ENCODE peak calls at places on chromosomes 2 and 18, in eight cellular contexts. W is GM23338, I is HCT116, F is GM23248, Y is OCI-LY7, N is PC-3, A is SK-N-SH, S is neural progenitor cell. R is an unnamed sample. For H3K4me1, the result is how much of the 10 kb centered on the place peaks cover.

GRCh38 chr2:49108436-49108835 is 45.9 kb downstream of the FSHR start:
- DNase-seq in W (no peak), I (no peak), F (no peak), Y (no peak), N (no peak), A (no peak), S (no peak), R (no peak)

GRCh38 chr18:42792731-42793130 is 322.8 kb downstream of the RIT2 start:
- DNase-seq in W (no peak), I (no peak), F (no peak), Y (no peak), N (no peak), A (no peak), S (no peak), R (no peak)

GRCh38 chr18:5457467-5457957 is 86.3 kb downstream of the EPB41L3 start:
- DNase-seq in W (no peak), I (no peak), F (no peak), Y (no peak), N (no peak), A (no peak), S (no peak), R (no peak)

GRCh38 chr2:109126501-109126860 is 2.5 kb upstream of the SH3RF3 start:
- DNase-seq in W (no peak), I (no peak), F (peak), Y (no peak), N (peak), A (no peak), S (no peak), R (no peak)

GRCh38 chr2:171172980-171173542 is 12.4 kb upstream of the TLK1 start:
- DNase-seq in W (no peak), I (no peak), F (peak), Y (no peak), N (no peak), A (no peak), S (no peak), R (no peak)

GRCh38 chr2:140542627-140543026 is 1588.2 kb downstream of the LRP1B start:
- DNase-seq in W (no peak), I (no peak), F (no peak), Y (no peak), N (no peak), A (no peak), S (no peak), R (no peak)

GRCh38 chr18:57670046-57670445 is 48.4 kb upstream of the NARS1 start:
- DNase-seq in W (no peak), I (no peak), F (no peak), Y (no peak), N (no peak), A (no peak), S (no peak), R (no peak)

GRCh38 chr2:96957299-96957698 is 29.1 kb downstream of the FAM178B start:
- DNase-seq in W (peak), I (no peak), F (no peak), Y (no peak), N (no peak), A (no peak), S (peak), R (no peak)

GRCh38 chr2:85255456-85255812 is 72.4 kb downstream of the TGOLN2 start:
- DNase-seq in W (peak), I (no peak), F (no peak), Y (peak), N (no peak), A (peak), S (no peak), R (no peak)

GRCh38 chr2:175880-176800 is 87.7 kb downstream of the SH3YL1 start:
- DNase-seq in W (no peak), I (no peak), F (peak), Y (no peak), N (no peak), A (no peak), S (no peak), R (peak)

GRCh38 chr18:43031169-43031568 is 84.3 kb downstream of the RIT2 start:
- DNase-seq in W (no peak), I (no peak), F (no peak), Y (no peak), N (no peak), A (no peak), S (no peak), R (no peak)

GRCh38 chr18:59899298-59900221 is at the start of gene PMAIP1:
- DNase-seq in W (peak), I (peak), F (peak), Y (peak), N (peak), A (peak), S (peak), R (peak)

GRCh38 chr2:60597346-60597745 is 43.9 kb upstream of the BCL11A start:
- DNase-seq in W (no peak), I (no peak), F (peak), Y (no peak), N (no peak), A (no peak), S (no peak), R (no peak)

GRCh38 chr2:42977236-42978174 is 185.1 kb upstream of the HAAO start:
- DNase-seq in W (no peak), I (no peak), F (no peak), Y (no peak), N (no peak), A (no peak), S (no peak), R (no peak)

GRCh38 chr2:216498418-216499413 is at the start of gene RPL37A:
- DNase-seq in W (peak), I (peak), F (peak), Y (peak), N (peak), A (peak), S (peak), R (peak)

GRCh38 chr2:170017848-170018492 is 160.0 kb upstream of the MYO3B start:
- DNase-seq in W (no peak), I (no peak), F (peak), Y (no peak), N (no peak), A (no peak), S (no peak), R (no peak)

GRCh38 chr18:69703461-69703860 is 244.2 kb downstream of the CD226 start:
- DNase-seq in W (no peak), I (no peak), F (no peak), Y (no peak), N (no peak), A (no peak), S (no peak), R (no peak)

GRCh38 chr18:69701305-69701704 is 246.4 kb downstream of the CD226 start:
- DNase-seq in W (no peak), I (no peak), F (no peak), Y (no peak), N (no peak), A (no peak), S (no peak), R (no peak)

GRCh38 chr18:69708844-69709243 is 238.8 kb downstream of the CD226 start:
- DNase-seq in W (no peak), I (no peak), F (no peak), Y (no peak), N (no peak), A (no peak), S (no peak), R (no peak)

GRCh38 chr18:69705987-69706386 is 241.7 kb downstream of the CD226 start:
- DNase-seq in W (peak), I (no peak), F (no peak), Y (no peak), N (no peak), A (no peak), S (no peak), R (no peak)
- TF ChIP-seq EZH2phosphoT487 in W (no peak), I (no peak), F (no peak), Y (no peak), N (no peak), A (no peak), S (no peak), R (no peak)

DNA sequence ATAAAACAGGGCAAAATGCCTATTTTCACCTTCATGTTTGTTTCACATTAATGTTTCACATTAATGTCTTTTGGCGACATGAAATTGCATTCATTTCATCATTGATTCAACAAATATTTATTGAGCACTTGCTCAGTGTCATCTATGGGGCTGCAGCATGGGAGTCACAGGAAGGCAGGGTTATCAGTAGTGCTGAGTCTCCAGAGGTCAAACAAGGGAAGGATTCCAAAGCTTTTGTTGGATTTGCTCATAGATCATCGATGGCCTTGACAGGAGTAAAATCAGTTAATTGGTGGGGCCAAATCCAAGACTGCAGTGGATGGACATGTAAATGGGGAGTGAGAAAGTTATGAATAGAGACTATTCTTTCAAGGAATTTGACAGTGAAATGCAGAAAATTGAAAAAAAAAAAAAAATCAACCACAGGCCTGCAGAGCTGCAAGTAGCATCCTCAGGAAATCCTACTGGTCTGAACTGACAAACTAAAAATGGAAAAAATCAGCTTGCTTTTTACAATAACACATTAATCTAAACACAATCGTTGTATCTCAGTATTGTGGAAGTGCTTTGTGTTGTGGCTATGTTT is 1290.8 kb downstream of the DPP10 start:
- DNase-seq in W (no peak), I (no peak), F (no peak), Y (no peak), N (no peak), A (no peak), S (no peak), R (no peak)
- H3K4me1 ChIP-seq in W (under half), I (under half), F (under half), Y (under half), N (under half), A (under half), S (under half), R (under half)

GRCh38 chr2:47019991-47020681 is 104.5 kb upstream of the MCFD2 start:
- DNase-seq in W (no peak), I (no peak), F (no peak), Y (no peak), N (no peak), A (no peak), S (no peak), R (no peak)
- H3K27ac ChIP-seq in W (no peak), I (no peak), F (no peak), Y (no peak), N (no peak), A (peak), S (no peak), R (no peak)

GRCh38 chr2:235494716-235495372 is 1.0 kb downstream of the AGAP1 start:
- DNase-seq in W (peak), I (no peak), F (peak), Y (no peak), N (peak), A (peak), S (peak), R (peak)
- TF ChIP-seq EZH2phosphoT487 in W (no peak), I (no peak), F (no peak), Y (no peak), N (no peak), A (no peak), S (no peak), R (no peak)